ENCODE peak calls at places on chromosomes 6 and 20, in nine cellular contexts. W is fibroblast of lung; X is spleen; Y is upper lobe of right lung; N is lower leg skin; A is Right ventricle myocardium superior; G is G401; T is activated CD4-positive, alpha-beta T cell treated with anti-CD3 and anti-CD28 coated beads, Interleukin-2, amount 50 U/mL, for 48 hours; M is stimulated activated CD4-positive, alpha-beta T cell treated with anti-CD3 and anti-CD28 coated beads, Interleukin-1b, Interleukin-23, amount 100 ng/mL, for 1 hour. H is an unnamed sample.

GRCh38 chr6:108030223-108030622 is 44.3 kb downstream of the OSTM1 start:
- DNase-seq in W (no peak), X (no peak), Y (no peak), N (no peak), A (no peak), G (peak), T (no peak), M (no peak), H (no peak)

GRCh38 chr6:92341224-92341623 is 1078.1 kb downstream of the EPHA7 start:
- DNase-seq in W (peak), X (no peak), Y (no peak), N (no peak), A (no peak), G (no peak), T (no peak), M (no peak), H (no peak)

GRCh38 chr20:5170341-5170740 is 43.5 kb downstream of the CDS2 start:
- DNase-seq in W (no peak), X (no peak), Y (no peak), N (no peak), A (no peak), G (peak), T (no peak), M (no peak), H (no peak)

GRCh38 chr20:47699804-47700203 is 85.5 kb downstream of the SULF2 start:
- DNase-seq in W (no peak), X (no peak), Y (no peak), N (no peak), A (no peak), G (no peak), T (no peak), M (no peak), H (no peak)

GRCh38 chr6:142482973-142483372 is 181.2 kb downstream of the ADGRG6 start:
- DNase-seq in W (no peak), X (no peak), Y (no peak), N (no peak), A (no peak), G (no peak), T (no peak), M (no peak), H (no peak)

GRCh38 chr20:31695849-31696804 is 26.5 kb downstream of the BCL2L1 start:
- DNase-seq in W (peak), X (no peak), Y (no peak), N (no peak), A (no peak), G (no peak), T (no peak), M (no peak), H (peak)

GRCh38 chr6:136969930-136970329 is 47.8 kb downstream of the SLC35D3 start:
- DNase-seq in W (no peak), X (no peak), Y (no peak), N (no peak), A (no peak), G (no peak), T (no peak), M (no peak), H (no peak)

GRCh38 chr6:93858213-93858612 is 438.9 kb upstream of the EPHA7 start:
- DNase-seq in W (no peak), X (no peak), Y (no peak), N (no peak), A (no peak), G (no peak), T (no peak), M (no peak), H (no peak)

GRCh38 chr6:63058601-63059000 is 152.7 kb upstream of the FKBP1C start:
- DNase-seq in W (no peak), X (no peak), Y (no peak), N (no peak), A (no peak), G (no peak), T (no peak), M (no peak), H (no peak)

GRCh38 chr6:148973809-148974208 is 227.0 kb downstream of the UST start:
- DNase-seq in W (peak), X (no peak), Y (no peak), N (no peak), A (no peak), G (peak), T (no peak), M (no peak), H (no peak)

GRCh38 chr20:22954661-22955060 is 80.5 kb upstream of the SSTR4 start:
- DNase-seq in W (no peak), X (no peak), Y (no peak), N (no peak), A (no peak), G (no peak), T (no peak), M (no peak), H (no peak)

GRCh38 chr20:3768342-3769130 is 983 bp upstream of the ADISSP start:
- DNase-seq in W (peak), X (peak), Y (peak), N (peak), A (peak), G (peak), T (peak), M (peak), H (peak)

GRCh38 chr6:153767127-153767526 is 271.9 kb upstream of the OPRM1 start:
- DNase-seq in W (no peak), X (no peak), Y (no peak), N (no peak), A (no peak), G (no peak), T (no peak), M (no peak), H (no peak)

GRCh38 chr6:152338335-152339125 is 298.6 kb downstream of the SYNE1 start:
- DNase-seq in W (no peak), X (peak), Y (no peak), N (peak), A (peak), G (peak), T (peak), M (peak), H (peak)

GRCh38 chr20:35264755-35265154 is 13.2 kb downstream of the MMP24OS start:
- DNase-seq in W (peak), X (no peak), Y (no peak), N (no peak), A (no peak), G (peak), T (no peak), M (no peak), H (no peak)

GRCh38 chr6:133983099-133983939 is 30.3 kb downstream of the TBPL1 start:
- DNase-seq in W (peak), X (no peak), Y (peak), N (no peak), A (peak), G (no peak), T (peak), M (no peak), H (no peak)

GRCh38 chr6:138590796-138591709 is 91.8 kb upstream of the NHSL1 start:
- DNase-seq in W (peak), X (no peak), Y (no peak), N (no peak), A (no peak), G (peak), T (peak), M (no peak), H (no peak)

GRCh38 chr6:170131351-170131750 is 159.5 kb downstream of the DLL1 start:
- DNase-seq in W (no peak), X (peak), Y (peak), N (peak), A (no peak), G (no peak), T (no peak), M (no peak), H (peak)

GRCh38 chr6:129608886-129609540 is 101.0 kb downstream of the ARHGAP18 start:
- DNase-seq in W (no peak), X (no peak), Y (no peak), N (no peak), A (no peak), G (no peak), T (no peak), M (no peak), H (no peak)

GRCh38 chr20:46621492-46621891 is 29.8 kb downstream of the SLC13A3 start:
- DNase-seq in W (peak), X (no peak), Y (no peak), N (no peak), A (no peak), G (no peak), T (no peak), M (no peak), H (no peak)

GRCh38 chr6:38193051-38193450 is 373.5 kb downstream of the ZFAND3 start:
- DNase-seq in W (no peak), X (no peak), Y (no peak), N (peak), A (no peak), G (no peak), T (no peak), M (no peak), H (peak)

GRCh38 chr6:112468359-112468758 is 121.2 kb downstream of the RFPL4B start:
- DNase-seq in W (peak), X (no peak), Y (no peak), N (no peak), A (no peak), G (no peak), T (no peak), M (no peak), H (no peak)